ENCODE peak calls at places on chromosome 11, in ten cellular contexts. A is T follicular helper cell; H is M059J; T is activated CD4-positive, alpha-beta T cell treated with anti-CD3 and anti-CD28 coated beads, Interleukin-2, amount 50 U/mL, for 1 hour; M is left ventricle myocardium inferior; V is HTR-8/SVneo; G is NCI-H2107; C is NCI-H748 treated with DMSO at 0.1 percent for 48 hours; R is cerebellar cortex; S is AML-193. K is an unnamed sample.

GRCh38 chr11:126317681-126318641 is 14.1 kb downstream of the DCPS start:
- DNase-seq in T (no peak), S (peak), M (peak), A (no peak), R (peak), G (peak), C (no peak), V (no peak), H (peak), K (peak)

GRCh38 chr11:2301631-2302272 is at the start of the genes C11orf21 and TSPAN32:
- DNase-seq in M (peak), S (peak), R (no peak), H (peak), G (no peak), T (peak), A (peak), C (no peak), V (no peak), K (no peak)

GRCh38 chr11:1877211-1878133 is 14.2 kb downstream of the PRR33 start:
- DNase-seq in V (no peak), M (peak), C (no peak), S (no peak), G (no peak), T (no peak), A (no peak), R (no peak), H (peak), K (no peak)

GRCh38 chr11:74000770-74001169 is 8.1 kb downstream of the UCP3 start:
- DNase-seq in H (no peak), V (no peak), T (no peak), G (no peak), C (no peak), M (no peak), R (no peak), S (no peak), A (no peak), K (no peak)

GRCh38 chr11:114200785-114201184 is 95.4 kb upstream of the NNMT start:
- DNase-seq in H (no peak), G (no peak), M (no peak), V (no peak), T (no peak), R (no peak), A (no peak), S (no peak), C (peak), K (no peak)

GRCh38 chr11:128575956-128576340 is 11.4 kb downstream of the ETS1 start:
- DNase-seq in S (peak), C (no peak), R (no peak), M (no peak), H (peak), V (no peak), G (no peak), T (no peak), A (no peak), K (no peak)

GRCh38 chr11:19060629-19061028 is at the start of gene MRGPRX2:
- DNase-seq in M (no peak), A (no peak), R (no peak), V (no peak), T (no peak), C (no peak), G (no peak), H (no peak), S (no peak), K (no peak)

GRCh38 chr11:9180784-9181183 is 84.4 kb downstream of the DENND5A start:
- DNase-seq in C (no peak), V (no peak), R (no peak), G (no peak), A (no peak), M (no peak), S (no peak), T (no peak), H (peak), K (no peak)